ENCODE peak calls at places on chromosomes 1 and 21, in six cellular contexts. N is fibroblast of villous mesenchyme, S is astrocyte of the spinal cord, W is WTC11, I is psoas muscle, Q is body of pancreas. R is an unnamed sample.

GRCh38 chr1:55444660-55445059 is 229.5 kb upstream of the USP24 start:
- DNase-seq in N (no peak), S (no peak), W (no peak), I (no peak), Q (no peak), R (no peak)

GRCh38 chr1:31959941-31960340 is 21.8 kb upstream of the PTP4A2 start:
- DNase-seq in N (peak), S (no peak), W (no peak), I (no peak), Q (no peak), R (no peak)

GRCh38 chr1:45543599-45544417 is 6.8 kb upstream of the AKR1A1 start:
- DNase-seq in N (no peak), S (no peak), W (peak), I (peak), Q (peak), R (peak)

GRCh38 chr1:206658264-206658980 is 23.1 kb downstream of the DYRK3 start:
- DNase-seq in N (peak), S (peak), W (peak), I (peak), Q (no peak), R (peak)

GRCh38 chr1:162916407-162916806 is 55.4 kb upstream of the CCDC190 start:
- DNase-seq in N (peak), S (peak), W (no peak), I (no peak), Q (no peak), R (no peak)

GRCh38 chr1:33763406-33763805 is 100.5 kb upstream of the HMGB4 start:
- DNase-seq in N (no peak), S (peak), W (no peak), I (no peak), Q (no peak), R (no peak)

GRCh38 chr1:224149733-224150132 is 33.3 kb upstream of the DEGS1 start:
- DNase-seq in N (no peak), S (no peak), W (no peak), I (no peak), Q (no peak), R (no peak)

GRCh38 chr1:24918995-24919605 is 11.0 kb downstream of the RUNX3 start:
- DNase-seq in N (no peak), S (no peak), W (no peak), I (no peak), Q (no peak), R (no peak)

GRCh38 chr21:43303240-43304178 is 123.4 kb downstream of the SIK1 start:
- DNase-seq in N (no peak), S (no peak), W (no peak), I (peak), Q (no peak), R (no peak)

GRCh38 chr1:203228670-203229069 is 803 bp downstream of the CHIT1 start:
- DNase-seq in N (no peak), S (no peak), W (no peak), I (no peak), Q (no peak), R (no peak)

GRCh38 chr1:202567747-202568146 is 142.5 kb downstream of the SYT2 start:
- DNase-seq in N (no peak), S (peak), W (no peak), I (no peak), Q (no peak), R (no peak)

GRCh38 chr1:45557422-45557944 is 6.9 kb downstream of the AKR1A1 start:
- DNase-seq in N (peak), S (no peak), W (no peak), I (no peak), Q (peak), R (no peak)

GRCh38 chr1:85975770-85976386 is 180.7 kb downstream of the COL24A1 start:
- DNase-seq in N (no peak), S (no peak), W (peak), I (no peak), Q (no peak), R (no peak)

GRCh38 chr1:85976806-85977205 is 179.8 kb downstream of the COL24A1 start:
- DNase-seq in N (no peak), S (no peak), W (no peak), I (no peak), Q (no peak), R (no peak)
- TF ChIP-seq CTCF in N (no peak), S (no peak), W (no peak), I (no peak), Q (no peak), R (no peak)

DNA sequence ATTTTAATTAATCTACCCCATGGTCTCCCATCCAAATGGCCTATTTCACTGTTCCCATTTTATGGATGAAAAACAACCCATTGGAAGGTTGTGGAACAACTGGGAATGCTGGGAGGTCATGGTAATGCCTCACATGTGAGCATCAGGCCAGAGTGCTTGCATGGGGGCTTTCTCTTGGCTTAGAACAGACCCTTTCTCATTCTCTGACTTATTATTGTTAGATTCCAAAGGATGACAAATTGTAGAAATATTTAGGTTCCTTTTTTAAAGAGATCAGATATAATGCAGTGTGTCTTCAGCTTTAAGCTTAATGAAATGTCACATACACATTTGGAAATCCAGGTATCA is 622.3 kb upstream of the PKN2 start:
- DNase-seq in N (no peak), S (peak), W (no peak), I (no peak), Q (no peak), R (no peak)
- TF ChIP-seq CTCF in N (no peak), S (no peak), W (no peak), I (no peak), Q (peak), R (peak)

GRCh38 chr1:29341936-29342335 is 105.6 kb downstream of the PTPRU start:
- DNase-seq in N (no peak), S (no peak), W (no peak), I (no peak), Q (no peak), R (no peak)
- TF ChIP-seq CTCF in N (peak), S (peak), W (no peak), I (no peak), Q (no peak), R (peak)

DNA sequence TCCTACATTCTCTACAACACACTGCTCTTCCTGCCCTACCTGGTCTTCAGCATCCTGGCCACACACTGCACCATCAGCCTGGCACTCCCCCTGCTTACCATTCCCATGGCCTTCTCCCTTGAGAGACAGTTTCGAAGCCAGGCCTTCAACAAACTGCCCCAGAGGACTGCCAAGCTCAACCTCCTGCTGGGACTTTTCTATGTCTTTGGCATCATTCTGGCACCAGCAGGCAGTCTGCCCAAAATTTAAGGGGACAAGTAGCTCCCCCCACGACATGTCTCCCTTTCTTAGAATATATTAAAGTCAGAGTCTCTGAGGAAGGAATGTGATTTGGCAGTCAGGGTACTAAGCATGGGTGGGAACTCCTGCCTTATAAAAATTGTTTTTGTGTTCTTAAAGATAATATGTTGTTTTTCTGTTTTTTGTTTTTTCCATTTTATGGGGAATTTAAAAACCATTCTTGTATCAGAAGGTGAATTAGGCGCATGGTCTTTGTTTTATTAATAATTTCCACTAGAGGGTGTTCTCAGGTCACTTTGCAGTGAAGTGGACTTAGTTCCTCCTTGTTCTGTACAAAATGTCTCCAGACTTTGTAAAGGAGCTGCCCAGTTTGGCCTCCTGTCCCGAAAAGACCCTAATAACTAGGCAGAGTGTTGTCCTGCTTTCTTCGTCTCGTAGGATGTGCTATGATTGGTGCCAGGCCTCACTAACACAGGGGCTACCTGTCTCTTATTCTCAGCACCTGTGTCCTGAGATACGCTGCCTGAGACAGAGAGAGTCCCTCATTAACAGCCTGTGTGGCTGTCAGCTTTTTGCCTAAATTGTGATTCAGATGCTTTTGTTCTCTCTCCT is 13.1 kb downstream of the UBIAD1 start:
- DNase-seq in N (peak), S (peak), W (no peak), I (no peak), Q (no peak), R (no peak)
- TF ChIP-seq CTCF in N (peak), S (peak), W (no peak), I (peak), Q (no peak), R (no peak)

DNA sequence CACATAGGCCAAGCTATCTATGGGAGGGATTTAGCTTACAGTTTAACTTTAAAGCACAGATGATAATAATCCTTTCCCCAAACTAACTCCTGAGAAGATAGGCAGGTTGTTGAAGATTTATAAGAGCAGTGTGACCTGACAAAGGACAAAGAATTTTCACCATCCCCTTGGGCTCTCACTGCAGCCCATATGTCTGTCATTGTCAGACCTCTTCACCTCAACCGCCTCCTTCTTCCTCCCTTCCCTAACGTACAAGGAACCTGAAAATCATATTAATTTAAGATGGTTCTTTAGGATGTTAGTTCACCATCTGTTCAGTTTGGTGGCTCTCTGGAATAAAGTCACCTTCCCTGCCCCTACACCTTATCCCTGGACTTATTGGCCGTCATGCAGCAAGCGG is 5.0 kb downstream of the RNU1-2 start:
- DNase-seq in N (no peak), S (no peak), W (no peak), I (no peak), Q (no peak), R (no peak)
- TF ChIP-seq CTCF in N (peak), S (peak), W (no peak), I (no peak), Q (no peak), R (peak)

DNA sequence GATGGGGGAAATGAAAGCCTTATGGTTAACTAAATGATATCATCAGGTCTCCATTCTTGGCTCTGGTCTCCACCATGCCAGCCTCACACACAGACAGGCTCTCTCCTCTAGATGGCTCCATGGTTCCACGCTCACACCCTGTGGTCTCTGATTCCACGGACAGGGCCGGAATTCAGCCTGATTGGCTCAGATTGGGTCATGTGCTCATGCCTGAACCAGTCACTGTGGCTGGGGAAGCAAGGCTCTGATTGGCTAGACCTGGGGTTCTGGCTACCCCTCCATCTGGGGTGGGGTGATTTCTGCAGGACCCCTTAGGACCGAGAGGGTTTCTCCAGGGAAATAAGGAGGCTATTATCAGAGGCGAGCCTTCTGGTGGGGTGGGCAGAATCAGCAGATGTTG is 277.0 kb downstream of the PTPRU start:
- DNase-seq in N (peak), S (peak), W (peak), I (no peak), Q (peak), R (peak)
- TF ChIP-seq CTCF in N (peak), S (peak), W (no peak), I (peak), Q (peak), R (peak)

GRCh38 chr1:176741181-176741580 is 278.2 kb downstream of the PAPPA2 start:
- DNase-seq in N (no peak), S (no peak), W (no peak), I (no peak), Q (no peak), R (no peak)

GRCh38 chr1:176744142-176744541 is 281.2 kb downstream of the PAPPA2 start:
- DNase-seq in N (no peak), S (no peak), W (no peak), I (no peak), Q (no peak), R (no peak)

GRCh38 chr1:176745945-176746344 is 283.0 kb downstream of the PAPPA2 start:
- DNase-seq in N (no peak), S (no peak), W (no peak), I (no peak), Q (no peak), R (no peak)
- TF ChIP-seq CTCF in N (no peak), S (no peak), W (no peak), I (no peak), Q (no peak), R (no peak)